ENCODE peak calls at places on chromosomes 1 and 21, in four cellular contexts. I is T follicular helper cell, C is left ventricle myocardium inferior, V is cardiac muscle cell. O is an unnamed sample.
A peak's percentile ranks its signal among the peaks of the same experiment; 100 is the strongest.

GRCh38 chr1:205537386-205538018 is 33.0 kb downstream of the CDK18 start:
- DNase-seq in C (no peak), V (peak; percentile 28), I (no peak), O (no peak)

GRCh38 chr21:35399002-35399401 is 349.9 kb upstream of the RUNX1 start:
- DNase-seq in I (no peak), C (no peak), V (no peak), O (no peak)

GRCh38 chr1:6012529-6013318 is 20.5 kb upstream of the NPHP4 start:
- DNase-seq in C (peak; percentile 35), V (no peak), I (no peak), O (no peak)

GRCh38 chr1:7366955-7367665 is 404.0 kb upstream of the VAMP3 start:
- DNase-seq in C (peak; percentile 47), I (no peak), V (no peak), O (no peak)

GRCh38 chr1:71668059-71668458 is 587.2 kb upstream of the ZRANB2 start:
- DNase-seq in C (no peak), V (no peak), I (no peak), O (no peak)

GRCh38 chr1:66980745-66981367 is 56.1 kb downstream of the MIER1 start:
- DNase-seq in C (no peak), I (no peak), V (no peak), O (no peak)

GRCh38 chr1:19654386-19654785 is 10.3 kb downstream of the NBL1 start:
- DNase-seq in V (no peak), I (no peak), C (no peak), O (no peak)

GRCh38 chr1:170791941-170792340 is 128.0 kb downstream of the PRRX1 start:
- DNase-seq in C (no peak), V (no peak), I (no peak), O (no peak)

GRCh38 chr21:16117851-16118592 is 388.2 kb downstream of the USP25 start:
- DNase-seq in C (no peak), I (no peak), V (peak; percentile 62), O (no peak)

GRCh38 chr1:14842361-14842760 is 243.9 kb downstream of the KAZN start:
- DNase-seq in V (no peak), I (no peak), C (no peak), O (no peak)

GRCh38 chr1:165468850-165469249 is 23.9 kb upstream of the RXRG start:
- DNase-seq in C (no peak), I (no peak), V (no peak), O (no peak)

O was measured in Ammon's horn.